ENCODE peak calls at places on chromosomes 12 and 14, in eight cellular contexts. R is endothelial cell of umbilical vein, E is A549, Y is ovary, F is right lobe of liver, O is tibial nerve, U is vagina, W is body of pancreas. K is an unnamed sample.

GRCh38 chr12:88308825-88309224 is 166.7 kb downstream of the TMTC3 start:
- DNase-seq in R (peak), E (peak), Y (no peak), F (no peak), O (no peak), U (no peak), W (no peak), K (no peak)

GRCh38 chr14:96201965-96202364 is 2.7 kb upstream of the BDKRB2 start:
- DNase-seq in R (no peak), E (no peak), Y (no peak), F (no peak), O (no peak), U (no peak), W (no peak), K (no peak)

GRCh38 chr12:44847888-44848770 is 28.0 kb downstream of the NELL2 start:
- DNase-seq in R (no peak), E (no peak), Y (no peak), F (no peak), O (no peak), U (no peak), W (no peak), K (no peak)

GRCh38 chr12:4031703-4032291 is 158.6 kb upstream of the PARP11 start:
- DNase-seq in R (peak), E (peak), Y (peak), F (peak), O (no peak), U (no peak), W (peak), K (peak)

GRCh38 chr12:105368047-105368646 is 37.7 kb downstream of the C12orf75 start:
- DNase-seq in R (no peak), E (no peak), Y (no peak), F (no peak), O (no peak), U (no peak), W (no peak), K (no peak)

GRCh38 chr12:9037431-9037830 is 48.1 kb downstream of the KLRG1 start:
- DNase-seq in R (no peak), E (no peak), Y (no peak), F (no peak), O (no peak), U (no peak), W (no peak), K (no peak)

GRCh38 chr12:6927379-6927991 is at the start of gene ATN1:
- DNase-seq in R (peak), E (peak), Y (peak), F (peak), O (peak), U (no peak), W (peak), K (peak)

GRCh38 chr12:12032260-12032761 is 38.4 kb upstream of the BCL2L14 start:
- DNase-seq in R (no peak), E (no peak), Y (no peak), F (peak), O (no peak), U (no peak), W (no peak), K (no peak)

GRCh38 chr12:34406228-34406995 is 384.1 kb downstream of the ALG10 start:
- DNase-seq in R (no peak), E (no peak), Y (peak), F (peak), O (peak), U (no peak), W (no peak), K (no peak)

GRCh38 chr12:92210062-92210461 is 64.4 kb upstream of the BTG1 start:
- DNase-seq in R (no peak), E (no peak), Y (no peak), F (no peak), O (no peak), U (no peak), W (no peak), K (no peak)

GRCh38 chr12:98416845-98417244 is 98.5 kb upstream of the TMPO start:
- DNase-seq in R (peak), E (peak), Y (no peak), F (no peak), O (no peak), U (no peak), W (no peak), K (no peak)

GRCh38 chr12:70227911-70228310 is 15.3 kb upstream of the CNOT2 start:
- DNase-seq in R (no peak), E (no peak), Y (no peak), F (no peak), O (no peak), U (no peak), W (no peak), K (no peak)

GRCh38 chr12:106780010-106780625 is 5.6 kb downstream of the RIC8B start:
- DNase-seq in R (peak), E (peak), Y (no peak), F (no peak), O (no peak), U (no peak), W (no peak), K (no peak)

GRCh38 chr12:111993290-111994150 is 19.4 kb downstream of the TMEM116 start:
- DNase-seq in R (no peak), E (no peak), Y (no peak), F (no peak), O (no peak), U (no peak), W (no peak), K (no peak)
- H3K4me3 ChIP-seq in R (no peak), E (no peak), Y (no peak), F (no peak), O (no peak), U (peak), W (no peak), K (no peak)

GRCh38 chr12:101276433-101276832 is 3.5 kb upstream of the UTP20 start:
- DNase-seq in R (no peak), E (no peak), Y (no peak), F (no peak), O (no peak), U (no peak), W (no peak), K (no peak)

GRCh38 chr12:101277443-101277842 is 2.5 kb upstream of the UTP20 start:
- DNase-seq in R (no peak), E (no peak), Y (no peak), F (no peak), O (no peak), U (no peak), W (no peak), K (no peak)

DNA sequence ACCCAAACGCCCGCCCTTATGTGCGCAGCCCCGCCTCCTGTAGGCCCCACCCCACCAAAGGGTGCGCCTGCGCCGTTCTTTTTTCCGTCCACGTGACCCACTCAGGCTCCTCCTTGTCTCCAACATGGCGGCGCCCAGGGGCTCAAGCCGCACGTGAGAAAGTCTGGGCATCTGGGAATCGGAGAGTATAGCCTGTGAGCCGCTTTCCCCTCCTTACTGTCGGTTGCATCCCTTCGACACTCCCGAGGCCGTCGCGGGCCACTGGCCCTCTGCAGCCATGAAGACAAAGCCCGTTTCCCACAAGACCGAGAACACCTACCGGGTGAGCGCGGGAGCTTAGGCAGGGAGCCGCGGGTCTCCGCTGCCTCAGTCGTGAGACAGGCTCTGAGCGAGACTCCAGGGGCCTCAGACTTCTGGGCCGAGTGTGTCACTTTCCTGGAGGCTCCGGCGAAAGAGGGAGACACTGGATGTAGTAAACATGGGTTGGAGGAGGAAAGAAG is at the start of gene UTP20:
- DNase-seq in R (peak), E (peak), Y (peak), F (peak), O (peak), U (peak), W (peak), K (peak)
- TF ChIP-seq POLR2A in R (peak), E (peak), Y (no peak), F (no peak), O (peak), U (no peak), W (peak), K (no peak)

GRCh38 chr12:131082795-131083194 is 129.1 kb downstream of the ADGRD1 start:
- DNase-seq in R (no peak), E (no peak), Y (no peak), F (peak), O (peak), U (no peak), W (no peak), K (no peak)

GRCh38 chr12:131085816-131086591 is 132.3 kb downstream of the ADGRD1 start:
- DNase-seq in R (no peak), E (no peak), Y (peak), F (peak), O (peak), U (peak), W (no peak), K (no peak)

GRCh38 chr12:131087302-131087818 is 133.7 kb downstream of the ADGRD1 start:
- DNase-seq in R (no peak), E (no peak), Y (peak), F (peak), O (peak), U (peak), W (no peak), K (no peak)

GRCh38 chr12:131085125-131085815 is 131.6 kb downstream of the ADGRD1 start:
- DNase-seq in R (no peak), E (no peak), Y (peak), F (peak), O (peak), U (peak), W (no peak), K (peak)

DNA sequence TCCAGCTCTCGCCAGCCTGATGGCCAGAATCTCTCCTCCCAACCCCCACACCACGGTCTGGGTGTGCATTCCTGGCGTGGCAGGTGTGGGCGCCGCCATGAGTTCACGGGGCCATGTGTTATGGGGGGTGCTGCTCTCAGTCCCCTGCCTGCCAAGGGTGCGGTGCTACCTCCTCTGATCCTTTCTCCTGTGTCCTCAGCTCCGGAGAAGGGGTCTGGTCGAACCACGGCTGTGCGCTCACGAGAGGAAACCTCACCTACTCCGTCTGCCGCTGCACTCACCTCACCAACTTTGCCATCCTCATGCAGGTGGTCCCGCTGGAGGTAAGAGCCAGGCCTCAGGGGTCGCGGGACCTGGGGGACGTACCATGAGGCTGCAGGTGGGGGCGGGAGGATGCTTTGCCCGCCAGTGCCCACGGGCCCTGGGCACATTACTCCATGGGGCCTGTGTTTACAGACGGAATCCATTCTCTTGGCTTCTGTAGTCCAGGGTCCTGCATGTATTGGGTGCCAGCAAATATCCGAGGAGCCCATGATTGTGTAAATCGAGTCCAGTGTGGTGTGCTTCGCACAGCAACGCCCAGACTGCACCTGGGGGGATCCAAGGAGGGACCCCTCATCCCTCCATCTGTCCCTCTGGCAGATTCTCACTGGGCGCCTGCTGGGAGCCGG is 130.8 kb downstream of the ADGRD1 start:
- DNase-seq in R (no peak), E (no peak), Y (peak), F (peak), O (peak), U (no peak), W (no peak), K (no peak)
- H3K4me3 ChIP-seq in R (no peak), E (no peak), Y (no peak), F (no peak), O (no peak), U (no peak), W (no peak), K (no peak)

DNA sequence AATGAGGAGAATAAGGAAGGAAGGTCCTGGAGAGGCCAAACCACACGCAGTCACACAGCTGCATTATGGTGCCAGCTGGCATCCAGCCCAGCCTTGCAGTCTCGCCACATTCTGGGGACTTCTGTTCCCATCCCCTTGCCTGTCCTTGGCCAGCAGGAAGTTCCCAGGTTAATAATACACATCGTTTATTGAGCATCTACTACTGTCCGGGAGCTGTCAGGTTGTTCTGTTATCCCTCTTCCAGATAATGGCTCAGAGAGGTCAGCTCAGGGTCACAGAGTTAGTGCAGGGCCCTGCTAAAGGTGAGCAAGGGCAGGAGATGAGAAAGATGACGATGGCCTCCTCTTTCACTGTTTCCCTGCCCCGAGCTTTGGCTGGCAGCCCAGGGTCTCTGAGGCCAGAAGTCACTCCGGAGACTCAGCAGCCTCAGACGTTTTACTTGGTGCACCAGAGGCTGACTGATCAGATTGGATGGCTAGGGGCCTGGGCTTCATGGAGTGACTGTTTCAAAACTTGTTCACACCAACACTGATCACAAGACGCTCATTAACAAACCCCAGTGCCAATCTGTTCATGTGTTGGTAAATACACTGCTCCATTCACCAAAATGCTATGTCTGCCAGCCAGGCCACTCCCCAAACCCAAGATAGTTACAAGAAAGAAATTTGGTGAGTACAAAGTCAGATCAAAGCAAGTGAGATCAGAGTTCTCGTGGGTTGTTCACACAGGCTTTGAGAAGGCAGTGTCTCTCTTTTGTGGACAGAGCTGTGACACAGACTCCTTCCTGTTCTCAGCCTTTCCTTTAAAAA is 79.2 kb downstream of the B4GALNT3 start:
- DNase-seq in R (peak), E (peak), Y (no peak), F (peak), O (no peak), U (no peak), W (peak), K (peak)
- TF ChIP-seq POLR2A in R (no peak), E (no peak), Y (no peak), F (no peak), O (no peak), U (no peak), W (no peak), K (no peak)

DNA sequence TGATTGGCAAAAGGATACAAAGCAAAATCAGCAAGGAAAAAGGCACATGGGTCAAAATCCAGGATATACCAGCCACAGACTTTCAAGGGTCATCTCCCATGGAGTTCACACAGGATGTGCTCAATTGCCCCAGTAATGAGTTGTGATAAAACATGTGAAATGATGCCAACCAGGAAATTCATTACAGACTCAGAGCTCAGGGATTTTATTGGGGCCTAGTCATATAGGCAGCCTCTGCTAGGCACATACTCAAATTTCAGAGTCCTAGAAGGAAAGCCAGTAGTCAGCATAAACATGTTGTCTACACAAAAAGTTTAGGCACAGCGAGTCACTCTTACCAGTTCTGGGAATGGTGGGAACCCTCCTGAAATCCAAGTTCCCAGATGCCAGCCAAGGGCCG is 64.4 kb upstream of the OSBPL8 start:
- DNase-seq in R (peak), E (no peak), Y (no peak), F (no peak), O (no peak), U (no peak), W (no peak), K (no peak)
- H3K4me3 ChIP-seq in R (no peak), E (no peak), Y (no peak), F (no peak), O (no peak), U (no peak), W (no peak), K (no peak)

GRCh38 chr12:104064031-104064841 is at the start of gene HCFC2:
- DNase-seq in R (peak), E (peak), Y (peak), F (peak), O (peak), U (no peak), W (peak), K (peak)
- TF ChIP-seq POLR2A in R (peak), E (peak), Y (peak), F (peak), O (peak), U (no peak), W (peak), K (peak)